ENCODE peak calls at places on chromosome 5, in ten cellular contexts. One of them, this sample, is unnamed.

GRCh38 chr5:95958308-95959014 is 3.2 kb downstream of the ELL2 start:
- DNase-seq in IMR-90: peak
- DNase-seq in prostate gland: peak
- DNase-seq in dorsolateral prefrontal cortex: no peak
- DNase-seq in brain microvascular endothelial cell: no peak
- DNase-seq in small intestine: no peak
- DNase-seq in PC-3: peak
- DNase-seq in fibroblast of lung: peak
- DNase-seq in AG04450: no peak
- DNase-seq in substantia nigra: no peak
- DNase-seq in this sample: no peak

GRCh38 chr5:145218982-145219381 is 616.2 kb downstream of the PRELID2 start:
- DNase-seq in prostate gland: no peak
- DNase-seq in dorsolateral prefrontal cortex: no peak
- DNase-seq in IMR-90: no peak
- DNase-seq in fibroblast of lung: no peak
- DNase-seq in PC-3: no peak
- DNase-seq in brain microvascular endothelial cell: no peak
- DNase-seq in small intestine: no peak
- DNase-seq in substantia nigra: no peak
- DNase-seq in AG04450: no peak
- DNase-seq in this sample: no peak

GRCh38 chr5:472076-472655 is 29.2 kb downstream of the EXOC3 start:
- DNase-seq in IMR-90: no peak
- DNase-seq in AG04450: no peak
- DNase-seq in PC-3: no peak
- DNase-seq in brain microvascular endothelial cell: no peak
- DNase-seq in small intestine: peak
- DNase-seq in fibroblast of lung: no peak
- DNase-seq in prostate gland: no peak
- DNase-seq in dorsolateral prefrontal cortex: no peak
- DNase-seq in substantia nigra: peak
- DNase-seq in this sample: peak

GRCh38 chr5:90144625-90145327 is 264.8 kb downstream of the CETN3 start:
- DNase-seq in dorsolateral prefrontal cortex: no peak
- DNase-seq in PC-3: peak
- DNase-seq in fibroblast of lung: peak
- DNase-seq in prostate gland: no peak
- DNase-seq in brain microvascular endothelial cell: peak
- DNase-seq in IMR-90: no peak
- DNase-seq in substantia nigra: no peak
- DNase-seq in AG04450: no peak
- DNase-seq in small intestine: no peak
- DNase-seq in this sample: no peak

GRCh38 chr5:41414598-41414997 is 95.8 kb downstream of the PLCXD3 start:
- DNase-seq in small intestine: peak
- DNase-seq in dorsolateral prefrontal cortex: no peak
- DNase-seq in prostate gland: no peak
- DNase-seq in AG04450: peak
- DNase-seq in brain microvascular endothelial cell: peak
- DNase-seq in IMR-90: peak
- DNase-seq in substantia nigra: no peak
- DNase-seq in fibroblast of lung: peak
- DNase-seq in PC-3: peak
- DNase-seq in this sample: no peak

GRCh38 chr5:91296691-91297143 is 86.4 kb downstream of the ARRDC3 start:
- DNase-seq in IMR-90: no peak
- DNase-seq in brain microvascular endothelial cell: no peak
- DNase-seq in dorsolateral prefrontal cortex: no peak
- DNase-seq in small intestine: no peak
- DNase-seq in prostate gland: no peak
- DNase-seq in substantia nigra: no peak
- DNase-seq in AG04450: no peak
- DNase-seq in PC-3: no peak
- DNase-seq in fibroblast of lung: peak
- DNase-seq in this sample: no peak

GRCh38 chr5:132883261-132883834 is 9.9 kb downstream of the LEAP2 start:
- DNase-seq in fibroblast of lung: peak
- DNase-seq in dorsolateral prefrontal cortex: peak
- DNase-seq in prostate gland: peak
- DNase-seq in PC-3: peak
- DNase-seq in substantia nigra: peak
- DNase-seq in small intestine: peak
- DNase-seq in brain microvascular endothelial cell: peak
- DNase-seq in AG04450: peak
- DNase-seq in IMR-90: peak
- DNase-seq in this sample: peak

GRCh38 chr5:14929293-14930065 is 57.9 kb upstream of the ANKH start:
- DNase-seq in PC-3: no peak
- DNase-seq in fibroblast of lung: no peak
- DNase-seq in dorsolateral prefrontal cortex: no peak
- DNase-seq in IMR-90: no peak
- DNase-seq in brain microvascular endothelial cell: no peak
- DNase-seq in small intestine: no peak
- DNase-seq in AG04450: no peak
- DNase-seq in substantia nigra: no peak
- DNase-seq in prostate gland: peak
- DNase-seq in this sample: no peak

GRCh38 chr5:78745985-78746384 is 97.4 kb upstream of the LHFPL2 start:
- DNase-seq in prostate gland: no peak
- DNase-seq in PC-3: no peak
- DNase-seq in IMR-90: no peak
- DNase-seq in substantia nigra: no peak
- DNase-seq in fibroblast of lung: no peak
- DNase-seq in dorsolateral prefrontal cortex: no peak
- DNase-seq in small intestine: no peak
- DNase-seq in brain microvascular endothelial cell: no peak
- DNase-seq in AG04450: no peak
- DNase-seq in this sample: no peak

GRCh38 chr5:177542816-177543472 is 11.4 kb downstream of the FAM193B start:
- DNase-seq in small intestine: no peak
- DNase-seq in IMR-90: no peak
- DNase-seq in brain microvascular endothelial cell: no peak
- DNase-seq in prostate gland: no peak
- DNase-seq in PC-3: no peak
- DNase-seq in dorsolateral prefrontal cortex: no peak
- DNase-seq in substantia nigra: no peak
- DNase-seq in AG04450: no peak
- DNase-seq in fibroblast of lung: no peak
- DNase-seq in this sample: no peak

GRCh38 chr5:140806834-140807775 is at the start of gene PCDHA4:
- DNase-seq in brain microvascular endothelial cell: no peak
- DNase-seq in small intestine: no peak
- DNase-seq in fibroblast of lung: no peak
- DNase-seq in AG04450: no peak
- DNase-seq in dorsolateral prefrontal cortex: peak
- DNase-seq in PC-3: peak
- DNase-seq in IMR-90: no peak
- DNase-seq in substantia nigra: peak
- DNase-seq in prostate gland: no peak
- DNase-seq in this sample: no peak

GRCh38 chr5:109611505-109611904 is 78.2 kb upstream of the MAN2A1 start:
- DNase-seq in dorsolateral prefrontal cortex: no peak
- DNase-seq in AG04450: no peak
- DNase-seq in PC-3: no peak
- DNase-seq in prostate gland: no peak
- DNase-seq in brain microvascular endothelial cell: no peak
- DNase-seq in IMR-90: no peak
- DNase-seq in small intestine: no peak
- DNase-seq in fibroblast of lung: no peak
- DNase-seq in substantia nigra: no peak
- DNase-seq in this sample: no peak

DNA sequence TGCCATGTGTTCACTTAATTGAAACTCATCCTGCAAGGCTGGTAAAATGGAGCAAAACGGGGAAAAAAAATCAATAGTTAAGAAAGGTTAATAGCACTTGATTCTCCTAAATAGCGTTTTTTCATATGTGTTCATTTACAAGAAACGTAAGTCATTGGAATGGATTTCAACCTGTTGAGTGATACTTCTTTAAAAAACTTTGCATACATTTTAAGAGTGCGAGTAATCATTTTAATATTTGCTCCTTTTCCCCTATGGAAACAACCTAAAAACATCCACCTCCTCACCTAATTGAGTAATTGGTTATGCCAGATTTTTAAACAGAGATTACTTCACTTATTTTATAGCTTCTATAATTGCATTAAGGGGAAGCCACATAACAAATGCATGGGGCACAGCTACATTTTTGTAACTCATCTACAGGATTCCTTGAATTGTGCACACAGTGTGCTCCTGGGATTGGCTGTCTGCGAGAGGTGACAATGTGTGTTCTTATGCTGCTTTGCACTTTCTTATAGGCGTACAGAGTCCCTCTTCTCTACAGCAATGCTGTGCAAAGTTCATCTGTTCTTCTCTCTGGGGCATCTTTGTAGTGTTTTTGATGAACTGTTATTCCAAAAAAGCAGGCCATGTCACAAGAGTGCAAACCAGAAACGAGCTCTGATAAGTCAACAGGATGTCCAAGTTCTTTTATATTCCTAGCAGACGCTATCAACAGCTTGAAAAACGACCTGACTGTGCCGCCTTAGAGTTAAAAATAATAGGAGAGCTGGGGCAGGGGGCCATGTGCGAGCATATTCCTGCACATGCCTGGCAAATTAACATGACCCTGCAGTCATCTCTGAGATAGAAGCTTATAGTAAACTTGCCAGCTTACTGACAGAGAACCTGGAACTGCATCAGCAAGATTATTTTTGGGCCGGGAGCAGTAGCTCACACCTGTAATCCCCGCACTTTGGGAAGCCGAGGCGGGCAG is 117.9 kb downstream of the GOLPH3 start:
- DNase-seq in PC-3: peak
- DNase-seq in prostate gland: no peak
- DNase-seq in AG04450: no peak
- DNase-seq in IMR-90: no peak
- DNase-seq in brain microvascular endothelial cell: no peak
- DNase-seq in dorsolateral prefrontal cortex: no peak
- DNase-seq in substantia nigra: no peak
- DNase-seq in small intestine: no peak
- DNase-seq in fibroblast of lung: no peak
- DNase-seq in this sample: no peak
- H3K27ac ChIP-seq in PC-3: peak
- H3K27ac ChIP-seq in prostate gland: no peak
- H3K27ac ChIP-seq in AG04450: no peak
- H3K27ac ChIP-seq in IMR-90: no peak
- H3K27ac ChIP-seq in brain microvascular endothelial cell: no peak
- H3K27ac ChIP-seq in dorsolateral prefrontal cortex: no peak
- H3K27ac ChIP-seq in substantia nigra: no peak
- H3K27ac ChIP-seq in small intestine: no peak
- H3K27ac ChIP-seq in fibroblast of lung: no peak
- H3K27ac ChIP-seq in this sample: no peak

GRCh38 chr5:172602712-172603289 is 38.3 kb upstream of the NEURL1B start:
- DNase-seq in dorsolateral prefrontal cortex: no peak
- DNase-seq in fibroblast of lung: no peak
- DNase-seq in brain microvascular endothelial cell: peak
- DNase-seq in small intestine: no peak
- DNase-seq in substantia nigra: no peak
- DNase-seq in AG04450: no peak
- DNase-seq in prostate gland: no peak
- DNase-seq in PC-3: no peak
- DNase-seq in IMR-90: no peak
- DNase-seq in this sample: no peak
- H3K27ac ChIP-seq in dorsolateral prefrontal cortex: peak
- H3K27ac ChIP-seq in fibroblast of lung: no peak
- H3K27ac ChIP-seq in brain microvascular endothelial cell: no peak
- H3K27ac ChIP-seq in small intestine: peak
- H3K27ac ChIP-seq in substantia nigra: peak
- H3K27ac ChIP-seq in AG04450: peak
- H3K27ac ChIP-seq in prostate gland: peak
- H3K27ac ChIP-seq in PC-3: no peak
- H3K27ac ChIP-seq in IMR-90: peak
- H3K27ac ChIP-seq in this sample: no peak

GRCh38 chr5:173590436-173591299 is 25.8 kb downstream of the BOD1 start:
- DNase-seq in small intestine: no peak
- DNase-seq in dorsolateral prefrontal cortex: no peak
- DNase-seq in brain microvascular endothelial cell: no peak
- DNase-seq in PC-3: no peak
- DNase-seq in IMR-90: no peak
- DNase-seq in AG04450: no peak
- DNase-seq in fibroblast of lung: no peak
- DNase-seq in prostate gland: no peak
- DNase-seq in substantia nigra: no peak
- DNase-seq in this sample: no peak
- H3K27ac ChIP-seq in small intestine: no peak
- H3K27ac ChIP-seq in dorsolateral prefrontal cortex: peak
- H3K27ac ChIP-seq in brain microvascular endothelial cell: no peak
- H3K27ac ChIP-seq in PC-3: no peak
- H3K27ac ChIP-seq in IMR-90: no peak
- H3K27ac ChIP-seq in AG04450: no peak
- H3K27ac ChIP-seq in fibroblast of lung: no peak
- H3K27ac ChIP-seq in prostate gland: no peak
- H3K27ac ChIP-seq in substantia nigra: no peak
- H3K27ac ChIP-seq in this sample: no peak

GRCh38 chr5:119333421-119333851 is 22.4 kb upstream of the TNFAIP8 start:
- DNase-seq in brain microvascular endothelial cell: no peak
- DNase-seq in prostate gland: no peak
- DNase-seq in substantia nigra: no peak
- DNase-seq in fibroblast of lung: no peak
- DNase-seq in small intestine: no peak
- DNase-seq in IMR-90: peak
- DNase-seq in AG04450: no peak
- DNase-seq in dorsolateral prefrontal cortex: no peak
- DNase-seq in PC-3: no peak
- DNase-seq in this sample: no peak

GRCh38 chr5:119335261-119335677 is 20.6 kb upstream of the TNFAIP8 start:
- DNase-seq in fibroblast of lung: no peak
- DNase-seq in small intestine: no peak
- DNase-seq in IMR-90: no peak
- DNase-seq in dorsolateral prefrontal cortex: no peak
- DNase-seq in substantia nigra: no peak
- DNase-seq in brain microvascular endothelial cell: no peak
- DNase-seq in prostate gland: no peak
- DNase-seq in AG04450: no peak
- DNase-seq in PC-3: no peak
- DNase-seq in this sample: no peak

GRCh38 chr5:119338326-119338957 is 17.4 kb upstream of the TNFAIP8 start:
- DNase-seq in small intestine: no peak
- DNase-seq in substantia nigra: no peak
- DNase-seq in dorsolateral prefrontal cortex: no peak
- DNase-seq in PC-3: no peak
- DNase-seq in IMR-90: no peak
- DNase-seq in prostate gland: no peak
- DNase-seq in AG04450: no peak
- DNase-seq in brain microvascular endothelial cell: no peak
- DNase-seq in fibroblast of lung: no peak
- DNase-seq in this sample: no peak

GRCh38 chr5:119336846-119337564 is 18.8 kb upstream of the TNFAIP8 start:
- DNase-seq in IMR-90: no peak
- DNase-seq in fibroblast of lung: no peak
- DNase-seq in brain microvascular endothelial cell: no peak
- DNase-seq in AG04450: no peak
- DNase-seq in small intestine: peak
- DNase-seq in PC-3: no peak
- DNase-seq in substantia nigra: no peak
- DNase-seq in prostate gland: no peak
- DNase-seq in dorsolateral prefrontal cortex: no peak
- DNase-seq in this sample: no peak

DNA sequence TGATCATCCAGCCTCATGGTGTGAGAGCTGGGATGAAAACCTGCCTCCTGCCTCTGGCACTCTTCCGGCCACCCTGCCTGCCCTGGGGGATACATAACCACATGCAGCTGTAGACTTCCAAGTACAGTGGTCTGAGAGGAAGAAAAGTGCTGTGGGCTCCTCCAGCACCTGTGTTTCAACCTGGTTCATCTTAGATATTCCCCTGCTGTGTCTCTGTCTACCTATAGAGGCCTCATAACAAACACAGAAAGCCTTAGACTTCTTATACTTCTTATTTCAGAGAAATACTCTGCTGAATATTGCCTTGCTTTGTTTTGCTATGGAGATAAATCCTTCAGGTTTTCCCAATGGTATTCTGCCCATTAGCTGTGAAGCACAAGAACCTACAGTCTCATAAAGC is 19.6 kb upstream of the TNFAIP8 start:
- DNase-seq in IMR-90: no peak
- DNase-seq in brain microvascular endothelial cell: no peak
- DNase-seq in dorsolateral prefrontal cortex: no peak
- DNase-seq in PC-3: no peak
- DNase-seq in prostate gland: no peak
- DNase-seq in fibroblast of lung: no peak
- DNase-seq in substantia nigra: no peak
- DNase-seq in small intestine: no peak
- DNase-seq in AG04450: no peak
- DNase-seq in this sample: no peak
- H3K27ac ChIP-seq in IMR-90: no peak
- H3K27ac ChIP-seq in brain microvascular endothelial cell: no peak
- H3K27ac ChIP-seq in dorsolateral prefrontal cortex: no peak
- H3K27ac ChIP-seq in PC-3: no peak
- H3K27ac ChIP-seq in prostate gland: no peak
- H3K27ac ChIP-seq in fibroblast of lung: no peak
- H3K27ac ChIP-seq in substantia nigra: no peak
- H3K27ac ChIP-seq in small intestine: peak
- H3K27ac ChIP-seq in AG04450: no peak
- H3K27ac ChIP-seq in this sample: no peak